ENCODE peak calls at places on chromosome 6, in ten cellular contexts. Y is CD8-positive, alpha-beta memory T cell; F is mesendoderm; B is GM12865; C is fibroblast of lung; X is MM.1S; J is heart right ventricle; U is PC-9; H is kidney epithelial cell; S is mammary epithelial cell. N is an unnamed sample.

GRCh38 chr6:156773935-156774871 is 3.0 kb upstream of the ARID1B start:
- DNase-seq in Y (no peak), F (no peak), B (no peak), C (no peak), X (no peak), J (no peak), U (no peak), H (no peak), S (no peak), N (no peak)

GRCh38 chr6:100230976-100231316 is 233.8 kb downstream of the SIM1 start:
- DNase-seq in Y (no peak), F (peak; percentile 27), B (no peak), C (peak; percentile 63), X (no peak), J (no peak), U (no peak), H (peak; percentile 26), S (peak; percentile 35), N (no peak)

GRCh38 chr6:13413906-13414555 is 73.4 kb downstream of the GFOD1 start:
- DNase-seq in Y (no peak), F (no peak), B (no peak), C (peak; percentile 19), X (no peak), J (no peak), U (no peak), H (no peak), S (no peak), N (no peak)

GRCh38 chr6:128567029-128567428 is 46.6 kb upstream of the PTPRK start:
- DNase-seq in Y (no peak), F (no peak), B (no peak), C (peak; percentile 49), X (no peak), J (no peak), U (no peak), H (no peak), S (peak; percentile 58), N (no peak)

GRCh38 chr6:34543421-34543820 is 12.7 kb downstream of the SPDEF start:
- DNase-seq in Y (no peak), F (no peak), B (no peak), C (peak; percentile 66), X (no peak), J (no peak), U (no peak), H (no peak), S (no peak), N (no peak)

GRCh38 chr6:90284236-90284744 is 12.4 kb downstream of the BACH2 start:
- DNase-seq in Y (no peak), F (peak; percentile 96), B (peak; percentile 45), C (peak; percentile 98), X (peak; percentile 57), J (no peak), U (peak; percentile 37), H (peak; percentile 86), S (peak; percentile 91), N (no peak)

GRCh38 chr6:118735320-118735719 is 83.9 kb upstream of the CEP85L start:
- DNase-seq in Y (no peak), F (peak; percentile 74), B (no peak), C (no peak), X (no peak), J (no peak), U (no peak), H (no peak), S (no peak), N (no peak)

GRCh38 chr6:13729891-13730290 is 18.3 kb upstream of the RANBP9 start:
- DNase-seq in Y (no peak), F (no peak), B (no peak), C (peak; percentile 81), X (no peak), J (no peak), U (peak; percentile 30), H (no peak), S (peak; percentile 76), N (no peak)

GRCh38 chr6:17454316-17455005 is 61.1 kb downstream of the CAP2 start:
- DNase-seq in Y (no peak), F (peak; percentile 51), B (no peak), C (peak; percentile 81), X (no peak), J (no peak), U (no peak), H (no peak), S (no peak), N (no peak)

GRCh38 chr6:154138806-154139205 is 99.8 kb downstream of the OPRM1 start:
- DNase-seq in Y (no peak), F (no peak), B (no peak), C (no peak), X (no peak), J (no peak), U (no peak), H (no peak), S (peak; percentile 42), N (no peak)

GRCh38 chr6:14984454-14984853 is 261.4 kb upstream of the JARID2 start:
- DNase-seq in Y (no peak), F (no peak), B (no peak), C (peak; percentile 17), X (no peak), J (peak; percentile 20), U (peak; percentile 6), H (no peak), S (no peak), N (no peak)

GRCh38 chr6:39806277-39806676 is 14.1 kb downstream of the DAAM2 start:
- DNase-seq in Y (no peak), F (no peak), B (no peak), C (peak; percentile 61), X (no peak), J (no peak), U (no peak), H (no peak), S (no peak), N (no peak)

DNA sequence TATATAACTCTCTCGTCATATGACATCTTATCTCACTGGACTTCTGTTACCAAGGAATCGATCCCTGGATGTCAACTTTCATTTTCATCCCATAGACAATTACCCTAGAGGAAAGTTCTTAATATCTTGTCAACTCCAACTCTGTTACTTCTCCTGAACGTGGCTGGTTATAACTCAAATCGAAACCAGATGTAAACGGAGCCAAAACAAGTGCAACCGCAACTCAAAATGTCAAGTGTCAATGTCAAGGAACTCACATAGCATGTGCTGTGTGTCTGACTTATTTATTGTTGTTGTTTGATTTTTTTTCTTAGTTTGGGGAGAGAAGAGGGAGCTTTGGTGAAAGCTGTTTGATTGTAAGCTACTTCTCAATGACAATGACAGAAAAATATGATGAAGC is 108.6 kb downstream of the VIP start:
- DNase-seq in Y (no peak), F (no peak), B (peak; percentile 42), C (no peak), X (peak; percentile 44), J (no peak), U (no peak), H (no peak), S (no peak), N (peak; percentile 1)
- H3K4me3 ChIP-seq in Y (no peak overlapping the region), F (no peak overlapping the region), B (no peak overlapping the region), C (no peak overlapping the region), X (no peak overlapping the region), J (no peak overlapping the region), U (no peak overlapping the region), H (no peak overlapping the region), S (no peak overlapping the region), N (no peak overlapping the region)

GRCh38 chr6:162149786-162150185 is 577.8 kb downstream of the PRKN start:
- DNase-seq in Y (no peak), F (no peak), B (no peak), C (no peak), X (no peak), J (no peak), U (no peak), H (no peak), S (no peak), N (no peak)

GRCh38 chr6:162147805-162148204 is 579.8 kb downstream of the PRKN start:
- DNase-seq in Y (no peak), F (no peak), B (no peak), C (no peak), X (no peak), J (no peak), U (no peak), H (no peak), S (no peak), N (no peak)

GRCh38 chr6:162153991-162154390 is 573.6 kb downstream of the PRKN start:
- DNase-seq in Y (no peak), F (no peak), B (peak; percentile 5), C (no peak), X (peak; percentile 68), J (no peak), U (no peak), H (no peak), S (no peak), N (no peak)

GRCh38 chr6:162153120-162153519 is 574.4 kb downstream of the PRKN start:
- DNase-seq in Y (no peak), F (no peak), B (no peak), C (no peak), X (no peak), J (no peak), U (no peak), H (no peak), S (no peak), N (no peak)

DNA sequence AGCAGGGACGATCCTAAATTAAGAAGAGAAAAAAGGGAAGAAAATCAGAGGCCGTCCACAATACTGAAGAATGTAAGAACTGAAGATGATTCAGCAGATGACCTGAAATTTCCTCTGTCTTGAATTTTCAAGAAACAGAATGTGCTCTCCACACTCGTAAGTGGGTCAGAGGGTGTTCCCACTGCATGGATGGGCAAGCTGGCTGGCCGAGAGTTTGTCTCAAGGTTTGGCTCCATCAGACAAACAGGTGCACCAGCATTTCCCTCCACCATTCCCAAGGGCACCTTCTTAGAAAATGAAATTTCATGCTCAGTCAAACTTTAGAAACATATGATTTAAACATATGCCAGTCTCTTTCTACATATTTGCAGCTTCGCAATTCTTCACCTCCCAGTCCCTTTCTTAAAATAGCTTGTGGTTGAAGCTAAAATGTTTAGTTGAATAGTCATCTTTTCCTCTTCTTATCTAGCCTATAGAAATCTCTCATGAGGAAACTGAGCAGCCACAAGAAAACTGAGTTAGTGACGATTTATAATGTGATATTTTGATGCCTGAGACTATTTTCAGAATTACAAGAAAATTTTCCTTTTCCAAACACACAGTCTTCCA is 576.4 kb downstream of the PRKN start:
- DNase-seq in Y (no peak), F (no peak), B (no peak), C (peak; percentile 66), X (peak; percentile 56), J (no peak), U (no peak), H (no peak), S (no peak), N (no peak)
- H3K4me3 ChIP-seq in Y (no peak overlapping the region), F (no peak overlapping the region), B (no peak overlapping the region), C (no peak overlapping the region), X (peak overlapping the region; percentile 40), J (no peak overlapping the region), U (no peak overlapping the region), H (no peak overlapping the region), S (no peak overlapping the region), N (no peak overlapping the region)

DNA sequence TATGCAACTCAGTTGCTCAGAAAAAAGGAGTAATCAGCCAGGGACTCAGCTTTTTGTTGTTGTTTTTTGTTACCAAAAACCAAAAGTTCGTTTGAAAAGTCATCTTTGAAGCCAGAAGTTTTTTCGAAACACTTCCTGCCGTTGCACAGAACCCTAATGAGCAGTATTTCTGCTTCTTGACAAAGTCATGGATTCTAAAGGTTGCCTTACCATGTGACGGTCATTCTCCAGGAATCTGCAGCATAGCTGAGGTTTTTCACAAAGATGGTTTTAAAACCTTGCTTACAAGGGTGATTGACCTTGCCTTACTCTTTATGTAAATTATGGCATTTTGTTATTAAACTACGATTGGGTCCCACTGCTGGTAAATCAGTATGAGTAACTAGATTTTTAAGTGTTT is 2.0 kb downstream of the RAB32 start:
- DNase-seq in Y (no peak), F (peak; percentile 35), B (no peak), C (peak; percentile 86), X (no peak), J (no peak), U (no peak), H (peak; percentile 48), S (peak; percentile 30), N (no peak)
- H3K4me3 ChIP-seq in Y (no peak overlapping the region), F (no peak overlapping the region), B (no peak overlapping the region), C (peak overlapping the region; percentile 93), X (no peak overlapping the region), J (peak overlapping the region; percentile 80), U (peak overlapping the region; percentile 96), H (peak overlapping the region; percentile 61), S (peak overlapping the region; percentile 59), N (no peak overlapping the region)

GRCh38 chr6:73586416-73586974 is 65.7 kb upstream of the EEF1A1 start:
- DNase-seq in Y (no peak), F (no peak), B (peak; percentile 9), C (peak; percentile 36), X (no peak), J (no peak), U (no peak), H (no peak), S (no peak), N (no peak)
- H3K4me3 ChIP-seq in Y (peak overlapping the region; percentile 46), F (no peak overlapping the region), B (peak overlapping the region; percentile 58), C (peak overlapping the region; percentile 27), X (peak overlapping the region; percentile 36), J (peak overlapping the region; percentile 11), U (peak overlapping the region; percentile 47), H (no peak overlapping the region), S (no peak overlapping the region), N (no peak overlapping the region)

N was measured in Jurkat, Clone E6-1.